ENCODE peak calls at places on chromosomes 4 and X, in four cellular contexts. K is omental fat pad, G is thyroid gland, J is breast epithelium. N is an unnamed sample.

GRCh38 chr4:136036744-136037143 is 1495.5 kb downstream of the PCDH18 start:
- DNase-seq in K (no peak), G (no peak), J (no peak), N (no peak)

GRCh38 chr4:153222162-153222789 is 18.0 kb downstream of the TRIM2 start:
- DNase-seq in G (peak; percentile 59), J (no peak), K (peak; percentile 37), N (peak; percentile 43)

GRCh38 chrX:46218373-46218772 is 326.8 kb downstream of the ZNF674 start:
- DNase-seq in G (peak; percentile 3), K (no peak), J (no peak), N (no peak)

GRCh38 chrX:63664083-63664482 is 120.9 kb downstream of the ARHGEF9 start:
- DNase-seq in G (no peak), K (no peak), J (no peak), N (no peak)

GRCh38 chr4:110306363-110306762 is 107.9 kb upstream of the ELOVL6 start:
- DNase-seq in G (no peak), K (no peak), J (no peak), N (no peak)

GRCh38 chrX:112687189-112687691 is 7.5 kb upstream of the LHFPL1 start:
- DNase-seq in J (no peak), K (no peak), G (no peak), N (no peak)

GRCh38 chr4:170025523-170026252 is 507 bp downstream of the MFAP3L start:
- DNase-seq in J (no peak), G (peak; percentile 20), K (no peak), N (peak; percentile 33)

GRCh38 chr4:98572697-98573096 is 85.7 kb downstream of the TSPAN5 start:
- DNase-seq in K (no peak), J (no peak), G (no peak), N (no peak)

GRCh38 chr4:144645621-144646522 is at the start of gene HHIP:
- DNase-seq in G (peak; percentile 17), J (no peak), K (no peak), N (peak; percentile 75)

GRCh38 chr4:100169796-100170485 is 20.3 kb downstream of the DDIT4L start:
- DNase-seq in G (no peak), J (no peak), K (no peak), N (no peak)

GRCh38 chr4:75555294-75556164 is at the start of gene ODAPH:
- DNase-seq in J (no peak), K (no peak), G (no peak), N (no peak)

GRCh38 chr4:156293657-156294297 is 340.1 kb upstream of the CTSO start:
- DNase-seq in K (no peak), J (no peak), G (no peak), N (no peak)

GRCh38 chrX:131739823-131740222 is 195.9 kb downstream of the OR13H1 start:
- DNase-seq in J (no peak), K (no peak), G (no peak), N (no peak)

GRCh38 chrX:127317159-127317558 is 497.6 kb downstream of the PRR32 start:
- DNase-seq in J (no peak), G (no peak), K (no peak), N (no peak)

N was measured in body of pancreas.